ENCODE peak calls at places on chromosome 12, in nine cellular contexts. One of them, this sample, is unnamed.

GRCh38 chr12:94644622-94645021 is 5.7 kb downstream of the TMCC3 start:
- DNase-seq in H54: peak; percentile 58
- DNase-seq in heart left ventricle: no peak
- DNase-seq in transverse colon: no peak
- DNase-seq in gastrocnemius medialis: peak; percentile 83
- DNase-seq in HCT116: no peak
- DNase-seq in GM12891: no peak
- DNase-seq in HepG2: no peak
- DNase-seq in adrenal gland: no peak
- DNase-seq in this sample: no peak

GRCh38 chr12:46963977-46964376 is 115.4 kb upstream of the PCED1B start:
- DNase-seq in H54: no peak
- DNase-seq in heart left ventricle: no peak
- DNase-seq in transverse colon: no peak
- DNase-seq in gastrocnemius medialis: no peak
- DNase-seq in HCT116: no peak
- DNase-seq in GM12891: no peak
- DNase-seq in HepG2: no peak
- DNase-seq in adrenal gland: peak; percentile 79
- DNase-seq in this sample: no peak

GRCh38 chr12:59403259-59403932 is 192.4 kb upstream of the SLC16A7 start:
- DNase-seq in H54: peak; percentile 6
- DNase-seq in heart left ventricle: no peak
- DNase-seq in transverse colon: peak; percentile 21
- DNase-seq in gastrocnemius medialis: no peak
- DNase-seq in HCT116: peak; percentile 55
- DNase-seq in GM12891: peak; percentile 0
- DNase-seq in HepG2: peak; percentile 44
- DNase-seq in adrenal gland: peak; percentile 77
- DNase-seq in this sample: peak; percentile 45

GRCh38 chr12:124939428-124940142 is 25.1 kb upstream of the UBC start:
- DNase-seq in H54: no peak
- DNase-seq in heart left ventricle: peak; percentile 91
- DNase-seq in transverse colon: peak; percentile 90
- DNase-seq in gastrocnemius medialis: peak; percentile 64
- DNase-seq in HCT116: peak; percentile 95
- DNase-seq in GM12891: no peak
- DNase-seq in HepG2: peak; percentile 90
- DNase-seq in adrenal gland: peak; percentile 96
- DNase-seq in this sample: no peak

GRCh38 chr12:52260351-52261210 is 13.9 kb upstream of the KRT86 start:
- DNase-seq in H54: no peak
- DNase-seq in heart left ventricle: no peak
- DNase-seq in transverse colon: no peak
- DNase-seq in gastrocnemius medialis: no peak
- DNase-seq in HCT116: no peak
- DNase-seq in GM12891: no peak
- DNase-seq in HepG2: no peak
- DNase-seq in adrenal gland: no peak
- DNase-seq in this sample: no peak

GRCh38 chr12:53254816-53255545 is 13.1 kb upstream of the ESPL1 start:
- DNase-seq in H54: no peak
- DNase-seq in heart left ventricle: no peak
- DNase-seq in transverse colon: no peak
- DNase-seq in gastrocnemius medialis: no peak
- DNase-seq in HCT116: no peak
- DNase-seq in GM12891: no peak
- DNase-seq in HepG2: no peak
- DNase-seq in adrenal gland: no peak
- DNase-seq in this sample: no peak

GRCh38 chr12:94601972-94602517 is 48.3 kb downstream of the TMCC3 start:
- DNase-seq in H54: no peak
- DNase-seq in heart left ventricle: no peak
- DNase-seq in transverse colon: no peak
- DNase-seq in gastrocnemius medialis: no peak
- DNase-seq in HCT116: no peak
- DNase-seq in GM12891: no peak
- DNase-seq in HepG2: no peak
- DNase-seq in adrenal gland: no peak
- DNase-seq in this sample: no peak

GRCh38 chr12:53122961-53123468 is 19.7 kb downstream of the SOAT2 start:
- DNase-seq in H54: peak; percentile 38
- DNase-seq in heart left ventricle: no peak
- DNase-seq in transverse colon: no peak
- DNase-seq in gastrocnemius medialis: no peak
- DNase-seq in HCT116: no peak
- DNase-seq in GM12891: no peak
- DNase-seq in HepG2: no peak
- DNase-seq in adrenal gland: no peak
- DNase-seq in this sample: no peak

GRCh38 chr12:72264548-72265175 is 7.5 kb upstream of the TRHDE start:
- DNase-seq in H54: no peak
- DNase-seq in heart left ventricle: no peak
- DNase-seq in transverse colon: no peak
- DNase-seq in gastrocnemius medialis: no peak
- DNase-seq in HCT116: no peak
- DNase-seq in GM12891: no peak
- DNase-seq in HepG2: peak; percentile 19
- DNase-seq in adrenal gland: no peak
- DNase-seq in this sample: peak; percentile 21

GRCh38 chr12:75560167-75560566 is 48.8 kb upstream of the KRR1 start:
- DNase-seq in H54: no peak
- DNase-seq in heart left ventricle: no peak
- DNase-seq in transverse colon: no peak
- DNase-seq in gastrocnemius medialis: no peak
- DNase-seq in HCT116: no peak
- DNase-seq in GM12891: no peak
- DNase-seq in HepG2: peak; percentile 68
- DNase-seq in adrenal gland: no peak
- DNase-seq in this sample: no peak

GRCh38 chr12:132275110-132275531 is 54.3 kb downstream of the GALNT9 start:
- DNase-seq in H54: peak; percentile 99
- DNase-seq in heart left ventricle: peak; percentile 51
- DNase-seq in transverse colon: peak; percentile 43
- DNase-seq in gastrocnemius medialis: no peak
- DNase-seq in HCT116: peak; percentile 82
- DNase-seq in GM12891: no peak
- DNase-seq in HepG2: peak; percentile 16
- DNase-seq in adrenal gland: no peak
- DNase-seq in this sample: no peak

GRCh38 chr12:54294152-54294913 is 6.5 kb downstream of the NFE2 start:
- DNase-seq in H54: peak; percentile 47
- DNase-seq in heart left ventricle: peak; percentile 74
- DNase-seq in transverse colon: peak; percentile 75
- DNase-seq in gastrocnemius medialis: no peak
- DNase-seq in HCT116: no peak
- DNase-seq in GM12891: peak; percentile 55
- DNase-seq in HepG2: peak; percentile 89
- DNase-seq in adrenal gland: peak; percentile 80
- DNase-seq in this sample: peak; percentile 91

GRCh38 chr12:72084061-72084460 is 145.4 kb downstream of the TPH2 start:
- DNase-seq in H54: no peak
- DNase-seq in heart left ventricle: no peak
- DNase-seq in transverse colon: no peak
- DNase-seq in gastrocnemius medialis: no peak
- DNase-seq in HCT116: no peak
- DNase-seq in GM12891: no peak
- DNase-seq in HepG2: no peak
- DNase-seq in adrenal gland: no peak
- DNase-seq in this sample: no peak

GRCh38 chr12:2083561-2083960 is 30.8 kb downstream of the CACNA1C start:
- DNase-seq in H54: no peak
- DNase-seq in heart left ventricle: no peak
- DNase-seq in transverse colon: no peak
- DNase-seq in gastrocnemius medialis: no peak
- DNase-seq in HCT116: no peak
- DNase-seq in GM12891: no peak
- DNase-seq in HepG2: no peak
- DNase-seq in adrenal gland: no peak
- DNase-seq in this sample: no peak

DNA sequence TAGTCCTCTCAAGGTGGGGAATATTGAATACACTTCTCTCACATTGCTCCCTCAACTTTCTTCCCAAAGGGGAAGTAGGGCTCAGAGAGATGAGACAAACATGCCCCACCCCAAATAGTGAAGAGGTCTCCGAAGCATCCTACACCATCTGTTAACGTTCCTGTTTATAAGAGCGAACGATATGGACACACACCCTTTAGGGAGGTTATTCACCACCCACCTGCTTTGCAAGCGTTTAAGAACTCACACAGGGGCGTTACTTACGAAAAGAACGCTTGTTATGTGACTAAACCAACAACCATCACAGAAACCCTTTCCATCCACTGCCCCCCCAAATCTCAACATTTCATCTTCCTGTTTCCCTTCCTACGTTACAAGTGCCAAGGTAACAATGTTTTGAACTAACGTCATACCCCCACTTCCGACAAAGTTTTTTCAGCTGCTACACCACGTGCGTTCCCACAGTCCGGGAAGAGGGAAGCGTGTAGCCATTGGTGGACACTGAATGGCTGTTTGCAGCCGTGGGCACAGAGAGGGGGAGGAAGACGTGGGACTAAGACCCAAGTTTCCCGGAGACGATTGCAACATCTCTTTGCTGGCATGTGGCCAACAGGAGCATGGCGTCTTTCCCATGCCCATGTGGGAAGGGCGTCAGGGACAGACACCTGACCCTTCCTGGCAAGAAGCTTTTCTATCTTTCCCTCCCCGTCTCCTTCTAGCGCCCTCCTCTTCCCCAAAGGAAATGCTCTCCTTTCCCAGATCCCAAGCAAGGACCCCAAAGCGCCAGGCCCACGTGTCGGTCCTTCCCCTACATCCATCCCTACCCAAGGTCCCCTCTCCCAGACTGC is 1.2 kb downstream of the YBX3 start:
- DNase-seq in H54: peak; percentile 68
- DNase-seq in heart left ventricle: peak; percentile 88
- DNase-seq in transverse colon: peak; percentile 88
- DNase-seq in gastrocnemius medialis: peak; percentile 98
- DNase-seq in HCT116: peak; percentile 81
- DNase-seq in GM12891: peak; percentile 13
- DNase-seq in HepG2: peak; percentile 81
- DNase-seq in adrenal gland: peak; percentile 95
- DNase-seq in this sample: peak; percentile 78
- TF ChIP-seq POLR2A in H54: peak; percentile 8
- TF ChIP-seq POLR2A in heart left ventricle: peak; percentile 30
- TF ChIP-seq POLR2A in transverse colon: peak; percentile 40
- TF ChIP-seq POLR2A in gastrocnemius medialis: peak; percentile 72
- TF ChIP-seq POLR2A in HCT116: no peak
- TF ChIP-seq POLR2A in GM12891: peak; percentile 61
- TF ChIP-seq POLR2A in HepG2: peak; percentile 44
- TF ChIP-seq POLR2A in adrenal gland: peak; percentile 51
- TF ChIP-seq POLR2A in this sample: peak; percentile 43

DNA sequence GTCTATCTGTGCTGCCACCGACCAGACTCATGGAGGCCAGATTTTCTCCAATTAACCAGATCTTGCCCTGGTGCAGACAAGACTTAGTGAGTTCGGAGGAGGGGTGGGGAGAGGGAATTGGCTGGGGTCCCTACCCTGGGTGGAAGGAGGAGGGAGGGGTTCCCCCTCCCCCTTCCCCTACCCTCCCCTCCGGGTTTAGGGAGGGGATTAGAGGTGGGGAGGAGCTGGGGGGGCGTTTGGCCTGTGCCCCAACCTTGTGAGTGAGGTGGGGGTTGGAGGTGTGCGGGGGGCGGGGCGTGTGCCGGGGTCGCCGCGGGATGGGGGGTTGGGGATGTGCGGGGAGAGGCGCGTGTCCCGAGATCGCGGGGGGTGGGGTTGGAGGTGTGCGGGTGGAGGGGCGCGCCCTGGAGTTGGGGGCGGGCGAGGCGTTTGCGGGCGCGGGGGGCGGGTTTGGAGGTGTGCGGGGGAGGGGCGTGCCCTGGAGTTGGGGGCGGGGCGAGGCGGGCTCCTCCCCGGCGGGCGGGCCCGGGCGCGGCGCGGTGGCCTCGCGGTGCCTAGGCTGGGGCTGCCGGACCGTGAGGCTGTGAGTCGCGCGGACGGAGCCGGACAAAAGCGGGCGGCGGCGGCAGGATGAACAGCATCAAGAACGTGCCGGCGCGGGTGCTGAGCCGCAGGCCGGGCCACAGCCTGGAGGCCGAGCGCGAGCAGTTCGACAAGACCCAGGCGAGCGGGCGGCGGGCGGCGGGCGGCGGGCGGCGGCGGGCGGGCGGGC is at the start of gene HIP1R:
- DNase-seq in H54: no peak
- DNase-seq in heart left ventricle: no peak
- DNase-seq in transverse colon: peak; percentile 71
- DNase-seq in gastrocnemius medialis: no peak
- DNase-seq in HCT116: peak; percentile 16
- DNase-seq in GM12891: peak; percentile 73
- DNase-seq in HepG2: no peak
- DNase-seq in adrenal gland: no peak
- DNase-seq in this sample: peak; percentile 54
- TF ChIP-seq POLR2A in H54: no peak
- TF ChIP-seq POLR2A in heart left ventricle: peak; percentile 34
- TF ChIP-seq POLR2A in transverse colon: no peak
- TF ChIP-seq POLR2A in gastrocnemius medialis: no peak
- TF ChIP-seq POLR2A in HCT116: peak; percentile 58
- TF ChIP-seq POLR2A in GM12891: no peak
- TF ChIP-seq POLR2A in HepG2: no peak
- TF ChIP-seq POLR2A in adrenal gland: peak; percentile 55
- TF ChIP-seq POLR2A in this sample: no peak

GRCh38 chr12:116282371-116283286 is 5.1 kb upstream of the MED13L start:
- DNase-seq in H54: no peak
- DNase-seq in heart left ventricle: no peak
- DNase-seq in transverse colon: no peak
- DNase-seq in gastrocnemius medialis: no peak
- DNase-seq in HCT116: no peak
- DNase-seq in GM12891: no peak
- DNase-seq in HepG2: no peak
- DNase-seq in adrenal gland: no peak
- DNase-seq in this sample: no peak
- TF ChIP-seq POLR2A in H54: no peak
- TF ChIP-seq POLR2A in heart left ventricle: no peak
- TF ChIP-seq POLR2A in transverse colon: no peak
- TF ChIP-seq POLR2A in gastrocnemius medialis: no peak
- TF ChIP-seq POLR2A in HCT116: no peak
- TF ChIP-seq POLR2A in GM12891: no peak
- TF ChIP-seq POLR2A in HepG2: no peak
- TF ChIP-seq POLR2A in adrenal gland: no peak
- TF ChIP-seq POLR2A in this sample: no peak

DNA sequence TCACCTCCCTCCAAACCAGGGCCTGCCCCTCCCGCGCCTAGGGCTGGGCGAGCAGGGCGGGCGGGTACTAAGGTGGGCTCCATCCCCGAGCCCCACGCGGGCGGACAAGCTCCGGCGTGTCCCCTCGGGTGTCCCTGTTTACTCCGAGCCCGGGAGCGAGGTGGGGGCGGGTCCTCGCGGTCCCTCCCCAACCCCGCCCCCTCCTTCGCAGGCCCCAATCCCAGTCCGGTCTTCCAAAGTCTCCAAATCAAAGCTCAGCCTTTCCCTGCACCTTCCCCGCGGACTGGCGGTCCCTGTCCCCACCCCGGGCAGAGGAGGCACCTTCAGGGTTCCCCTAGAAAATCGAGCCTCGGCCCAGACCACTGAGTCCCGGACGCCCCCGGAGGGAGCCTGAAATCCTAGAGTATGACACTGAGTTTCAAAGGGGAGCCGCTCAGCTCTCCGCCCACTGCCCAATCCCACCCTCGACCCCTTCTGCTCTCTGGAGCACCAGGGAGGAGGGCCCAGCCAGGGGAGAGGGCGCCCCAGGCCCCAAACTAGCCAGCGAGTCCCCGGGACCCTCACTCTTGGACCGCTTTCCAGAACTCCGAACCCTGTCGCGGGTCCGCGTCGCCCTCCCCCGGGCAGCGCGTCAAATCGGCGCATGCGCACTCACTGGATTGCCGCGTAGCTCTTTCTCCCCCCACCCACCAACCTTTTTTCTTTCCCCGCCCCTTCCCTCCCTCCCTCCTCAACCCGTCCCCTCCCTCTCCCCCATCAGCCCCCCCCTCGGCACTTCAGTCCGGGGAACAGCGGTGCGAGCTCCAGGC is at the start of gene LRP1:
- DNase-seq in H54: peak; percentile 74
- DNase-seq in heart left ventricle: peak; percentile 93
- DNase-seq in transverse colon: peak; percentile 88
- DNase-seq in gastrocnemius medialis: peak; percentile 80
- DNase-seq in HCT116: peak; percentile 67
- DNase-seq in GM12891: peak; percentile 73
- DNase-seq in HepG2: peak; percentile 76
- DNase-seq in adrenal gland: peak; percentile 88
- DNase-seq in this sample: peak; percentile 65
- TF ChIP-seq POLR2A in H54: peak; percentile 64
- TF ChIP-seq POLR2A in heart left ventricle: peak; percentile 81
- TF ChIP-seq POLR2A in transverse colon: peak; percentile 83
- TF ChIP-seq POLR2A in gastrocnemius medialis: peak; percentile 65
- TF ChIP-seq POLR2A in HCT116: no peak
- TF ChIP-seq POLR2A in GM12891: no peak
- TF ChIP-seq POLR2A in HepG2: peak; percentile 29
- TF ChIP-seq POLR2A in adrenal gland: peak; percentile 70
- TF ChIP-seq POLR2A in this sample: no peak